ENCODE peak calls at places on chromosomes 16 and 17, in seven cellular contexts. E, M, U, H, A, R and X are unnamed samples.

GRCh38 chr16:4690946-4691665 is 2.3 kb upstream of the NUDT16L1 start:
- DNase-seq in E (no peak), M (no peak), U (no peak), H (no peak), A (no peak), R (no peak), X (no peak)

GRCh38 chr16:66988197-66988788 is at the start of gene CES4A:
- DNase-seq in E (peak; percentile 90), M (no peak), U (peak; percentile 48), H (peak; percentile 73), A (no peak), R (no peak), X (peak; percentile 82)

GRCh38 chr16:17633146-17633966 is 162.6 kb upstream of the XYLT1 start:
- DNase-seq in E (no peak), M (no peak), U (peak; percentile 41), H (no peak), A (no peak), R (no peak), X (peak; percentile 5)

GRCh38 chr17:40779181-40779909 is 3.0 kb downstream of the KRT27 start:
- DNase-seq in E (no peak), M (no peak), U (peak; percentile 6), H (no peak), A (peak; percentile 71), R (no peak), X (no peak)

GRCh38 chr17:59643159-59643857 is 23.6 kb downstream of the CLTC start:
- DNase-seq in E (no peak), M (no peak), U (peak; percentile 80), H (peak; percentile 61), A (no peak), R (no peak), X (peak; percentile 65)

GRCh38 chr16:26316683-26317464 is 625.1 kb downstream of the HS3ST4 start:
- DNase-seq in E (no peak), M (no peak), U (no peak), H (no peak), A (no peak), R (no peak), X (no peak)

GRCh38 chr16:70523621-70524405 is at the start of gene SF3B3:
- DNase-seq in E (no peak), M (peak; percentile 67), U (peak; percentile 77), H (peak; percentile 24), A (peak; percentile 66), R (peak; percentile 80), X (peak; percentile 37)

GRCh38 chr17:1197781-1198490 is 18.2 kb upstream of the ABR start:
- DNase-seq in E (no peak), M (no peak), U (peak; percentile 13), H (no peak), A (peak; percentile 92), R (no peak), X (no peak)

GRCh38 chr16:57723170-57723569 is 12.4 kb upstream of the KATNB1 start:
- DNase-seq in E (no peak), M (no peak), U (peak; percentile 22), H (no peak), A (no peak), R (peak; percentile 48), X (peak; percentile 12)

GRCh38 chr17:1179112-1179634 is 608 bp downstream of the ABR start:
- DNase-seq in E (no peak), M (no peak), U (peak; percentile 45), H (no peak), A (peak; percentile 41), R (peak; percentile 17), X (no peak)

GRCh38 chr16:87499189-87499486 is 6.3 kb upstream of the ZCCHC14 start:
- DNase-seq in E (peak; percentile 54), M (no peak), U (peak; percentile 94), H (peak; percentile 82), A (no peak), R (no peak), X (peak; percentile 93)

GRCh38 chr17:7354262-7354781 is 634 bp upstream of the TMEM95 start:
- DNase-seq in E (no peak), M (no peak), U (peak; percentile 87), H (peak; percentile 80), A (no peak), R (no peak), X (peak; percentile 66)

GRCh38 chr16:86391987-86392386 is 118.3 kb upstream of the FOXF1 start:
- DNase-seq in E (no peak), M (no peak), U (peak; percentile 84), H (peak; percentile 93), A (no peak), R (no peak), X (peak; percentile 67)

GRCh38 chr17:77768475-77768874 is 190.0 kb upstream of the TNRC6C start:
- DNase-seq in E (no peak), M (no peak), U (peak; percentile 44), H (no peak), A (no peak), R (no peak), X (no peak)

GRCh38 chr17:42163113-42163512 is 8.3 kb upstream of the RAB5C start:
- DNase-seq in E (no peak), M (no peak), U (no peak), H (no peak), A (no peak), R (peak; percentile 76), X (no peak)

GRCh38 chr17:65559802-65560627 is 1.4 kb downstream of the AXIN2 start:
- DNase-seq in E (no peak), M (no peak), U (peak; percentile 40), H (no peak), A (no peak), R (peak; percentile 51), X (no peak)

GRCh38 chr17:65561394-65562205 is at the start of gene AXIN2:
- DNase-seq in E (peak; percentile 61), M (peak; percentile 88), U (peak; percentile 96), H (peak; percentile 85), A (peak; percentile 90), R (peak; percentile 96), X (peak; percentile 84)

GRCh38 chr17:65560628-65561371 is 648 bp downstream of the AXIN2 start:
- DNase-seq in E (peak; percentile 56), M (peak; percentile 83), U (peak; percentile 93), H (peak; percentile 83), A (peak; percentile 85), R (peak; percentile 77), X (peak; percentile 84)

GRCh38 chr17:65564793-65565192 is 3.3 kb upstream of the AXIN2 start:
- DNase-seq in E (peak; percentile 39), M (no peak), U (no peak), H (peak; percentile 40), A (no peak), R (no peak), X (no peak)

GRCh38 chr17:65562206-65562531 is 721 bp upstream of the AXIN2 start:
- DNase-seq in E (no peak), M (no peak), U (no peak), H (no peak), A (no peak), R (no peak), X (no peak)
- H3K4me3 ChIP-seq in E (peak overlapping the region; percentile 78), M (no peak overlapping the region), U (peak overlapping the region; percentile 75), H (no peak overlapping the region), A (no peak overlapping the region), R (no peak overlapping the region), X (peak overlapping the region; percentile 58)

GRCh38 chr16:23469814-23470213 is 16.8 kb upstream of the COG7 start:
- DNase-seq in E (peak; percentile 43), M (no peak), U (peak; percentile 70), H (peak; percentile 54), A (no peak), R (no peak), X (peak; percentile 50)
- H3K4me3 ChIP-seq in E (no peak overlapping the region), M (no peak overlapping the region), U (no peak overlapping the region), H (no peak overlapping the region), A (no peak overlapping the region), R (no peak overlapping the region), X (no peak overlapping the region)

DNA sequence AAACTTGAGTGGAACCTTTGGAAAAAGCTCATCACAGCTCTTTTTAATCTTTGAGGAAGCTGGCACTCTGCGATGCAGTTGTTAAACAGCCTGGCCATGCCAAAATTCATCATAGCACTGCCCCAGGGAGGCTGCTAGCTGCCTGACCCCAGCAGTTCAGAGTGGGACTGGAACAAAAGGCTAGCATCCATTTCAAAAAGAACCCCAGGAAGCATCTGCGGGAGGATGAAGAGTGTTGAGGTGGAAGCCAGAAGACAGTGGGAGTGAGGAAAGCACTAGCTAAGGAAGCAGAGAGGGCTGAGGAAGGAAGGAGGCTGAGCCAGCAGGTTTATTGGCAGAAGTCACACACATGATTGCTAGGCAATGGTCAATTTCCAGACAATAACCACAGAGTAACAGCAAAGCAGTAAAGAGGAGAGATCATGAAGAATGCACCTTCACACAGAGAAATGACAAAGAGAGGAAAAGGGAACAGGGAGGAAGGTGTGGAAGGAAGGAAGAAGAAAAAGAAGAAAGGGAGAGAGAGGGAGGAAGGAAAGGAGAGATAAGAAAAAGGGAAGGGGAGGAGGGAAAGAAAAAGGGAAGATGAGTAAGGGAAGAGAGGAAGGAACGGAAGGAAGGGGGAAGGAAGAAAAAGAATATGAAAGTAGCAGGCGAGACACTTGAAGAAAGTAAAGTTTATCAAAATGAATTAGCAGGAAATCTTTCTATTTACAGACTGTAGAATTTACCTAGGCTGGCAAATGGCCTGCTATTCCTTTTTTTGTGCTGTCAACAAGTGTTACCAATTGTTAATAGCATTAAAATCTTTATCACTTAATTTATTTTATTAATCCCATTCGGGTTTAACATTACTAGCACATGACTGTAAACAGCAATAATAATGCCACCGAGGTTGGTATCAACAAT is 270.0 kb upstream of the PSMD7 start:
- DNase-seq in E (no peak), M (no peak), U (no peak), H (no peak), A (no peak), R (no peak), X (no peak)
- H3K4me3 ChIP-seq in E (no peak overlapping the region), M (no peak overlapping the region), U (no peak overlapping the region), H (no peak overlapping the region), A (no peak overlapping the region), R (no peak overlapping the region), X (no peak overlapping the region)

GRCh38 chr16:1152651-1153259 is at the start of gene CACNA1H:
- DNase-seq in E (no peak), M (no peak), U (peak; percentile 30), H (no peak), A (no peak), R (peak; percentile 94), X (no peak)

GRCh38 chr16:1153480-1154160 is 714 bp downstream of the CACNA1H start:
- DNase-seq in E (no peak), M (no peak), U (no peak), H (no peak), A (no peak), R (peak; percentile 51), X (no peak)

GRCh38 chr16:1154887-1155331 is 2.0 kb downstream of the CACNA1H start:
- DNase-seq in E (no peak), M (no peak), U (no peak), H (peak; percentile 41), A (no peak), R (no peak), X (no peak)

GRCh38 chr16:1155353-1156110 is 2.6 kb downstream of the CACNA1H start:
- DNase-seq in E (no peak), M (no peak), U (no peak), H (no peak), A (no peak), R (no peak), X (no peak)

DNA sequence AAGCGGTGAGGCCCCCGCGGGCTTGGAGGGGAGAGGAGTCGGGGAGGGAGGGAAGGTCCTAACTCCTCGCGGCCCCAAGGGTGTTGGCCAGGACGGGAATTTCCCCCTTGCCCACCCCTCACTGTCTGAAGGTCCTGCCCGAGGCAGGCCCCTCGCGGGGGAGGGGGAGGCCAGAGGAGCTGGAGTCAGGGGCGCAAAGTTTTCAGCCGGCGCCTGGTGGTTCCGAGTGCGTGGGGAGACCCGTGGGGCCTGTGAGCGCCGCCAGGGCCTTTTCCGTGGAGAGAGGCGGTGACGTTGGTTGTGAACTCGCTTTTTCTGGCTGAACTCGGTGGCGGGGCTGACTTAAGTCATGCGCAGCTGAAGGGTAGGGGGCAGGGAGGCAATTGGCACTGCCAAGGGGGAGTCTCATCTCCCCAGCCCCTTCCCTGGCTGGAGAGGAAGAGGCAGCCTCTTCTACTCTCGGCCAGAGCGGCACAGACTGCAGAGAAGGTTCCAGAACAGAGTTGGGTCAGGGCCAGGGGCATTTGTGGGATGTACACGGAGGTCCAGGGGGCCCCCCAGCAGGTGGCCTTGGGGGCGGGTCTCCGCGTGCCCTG is 1.5 kb downstream of the CACNA1H start:
- DNase-seq in E (no peak), M (no peak), U (no peak), H (no peak), A (no peak), R (no peak), X (no peak)
- H3K4me3 ChIP-seq in E (no peak overlapping the region), M (peak overlapping the region; percentile 33), U (no peak overlapping the region), H (no peak overlapping the region), A (no peak overlapping the region), R (no peak overlapping the region), X (no peak overlapping the region)